ENCODE peak calls at places on chromosomes 16 and 17, in six cellular contexts. B is AG08395, U is GM13977, R is heart left ventricle, L is lung microvascular endothelial cell, C is HCEC 1CT. M is an unnamed sample.
A peak's percentile ranks its signal among the peaks of the same experiment; 100 is the strongest.

GRCh38 chr17:60641126-60641525 is 36.5 kb upstream of the BCAS3 start:
- DNase-seq in R (no peak), B (no peak), U (no peak), L (no peak), C (peak; percentile 35), M (no peak)

GRCh38 chr17:50844117-50844700 is 8.8 kb downstream of the WFIKKN2 start:
- DNase-seq in C (no peak), U (no peak), B (no peak), R (no peak), L (no peak), M (no peak)

GRCh38 chr17:30173649-30174048 is 57.0 kb downstream of the NSRP1 start:
- DNase-seq in L (no peak), U (peak; percentile 54), R (no peak), B (no peak), C (no peak), M (no peak)

GRCh38 chr16:19499006-19499405 is 22.9 kb downstream of the GDE1 start:
- DNase-seq in C (no peak), L (no peak), U (no peak), B (no peak), R (no peak), M (no peak)

GRCh38 chr17:57512258-57512657 is 232.8 kb downstream of the CCDC182 start:
- DNase-seq in R (no peak), U (no peak), L (no peak), B (no peak), C (no peak), M (no peak)

GRCh38 chr16:11877374-11877773 is 26.0 kb upstream of the RSL1D1 start:
- DNase-seq in B (no peak), C (peak; percentile 15), R (no peak), U (no peak), L (no peak), M (no peak)

GRCh38 chr17:79752175-79752574 is 21.4 kb downstream of the ENPP7 start:
- DNase-seq in R (no peak), L (no peak), C (no peak), U (no peak), B (no peak), M (no peak)

GRCh38 chr17:82070611-82071010 is 5.0 kb upstream of the DUS1L start:
- DNase-seq in R (no peak), L (no peak), C (no peak), B (no peak), U (no peak), M (no peak)

GRCh38 chr16:87145181-87146176 is 171.7 kb downstream of the C16orf95 start:
- DNase-seq in R (no peak), C (peak; percentile 95), L (peak; percentile 41), B (no peak), U (no peak), M (no peak)

GRCh38 chr16:1290860-1291575 is 18.4 kb upstream of the UBE2I start:
- DNase-seq in B (no peak), C (no peak), R (no peak), U (no peak), L (no peak), M (no peak)

GRCh38 chr16:13342675-13343074 is 441.3 kb downstream of the SHISA9 start:
- DNase-seq in L (no peak), C (no peak), U (no peak), B (no peak), R (no peak), M (no peak)

GRCh38 chr17:27466376-27466747 is 10.1 kb downstream of the KSR1 start:
- DNase-seq in C (no peak), U (no peak), B (no peak), R (no peak), L (no peak), M (no peak)

GRCh38 chr17:39484178-39484577 is 22.9 kb downstream of the CDK12 start:
- DNase-seq in B (no peak), C (no peak), R (no peak), U (peak; percentile 72), L (no peak), M (no peak)

GRCh38 chr17:39920218-39921210 is 2.1 kb upstream of the GSDMB start:
- DNase-seq in R (no peak), L (no peak), C (no peak), B (no peak), U (peak; percentile 58), M (no peak)

GRCh38 chr17:27651411-27652345 is 20.7 kb downstream of the LGALS9 start:
- DNase-seq in C (no peak), B (peak; percentile 17), L (peak; percentile 63), U (peak; percentile 39), R (peak; percentile 48), M (peak; percentile 47)

GRCh38 chr17:78387982-78388941 is 9.8 kb downstream of the PGS1 start:
- DNase-seq in C (no peak), U (peak; percentile 62), L (no peak), R (peak; percentile 55), B (no peak), M (peak; percentile 72)

GRCh38 chr17:61412860-61413653 is 13.4 kb downstream of the TBX2 start:
- DNase-seq in B (no peak), R (peak; percentile 18), L (no peak), C (no peak), U (peak; percentile 33), M (no peak)

GRCh38 chr17:50891577-50891989 is 25.4 kb upstream of the TOB1 start:
- DNase-seq in L (no peak), R (no peak), C (no peak), U (no peak), B (no peak), M (no peak)

GRCh38 chr17:32519769-32520701 is 33.2 kb downstream of the CDK5R1 start:
- DNase-seq in R (peak; percentile 39), C (peak; percentile 17), L (peak; percentile 79), B (peak; percentile 40), U (peak; percentile 61), M (no peak)

GRCh38 chr17:81239714-81240555 is 817 bp downstream of the NDUFAF8 start:
- DNase-seq in B (peak; percentile 15), R (no peak), C (no peak), U (peak; percentile 73), L (peak; percentile 36), M (no peak)

GRCh38 chr17:82751171-82751570 is 694 bp upstream of the TBCD start:
- DNase-seq in U (no peak), R (no peak), C (no peak), L (no peak), B (no peak), M (no peak)

GRCh38 chr17:42547001-42547461 is 5.7 kb upstream of the HSD17B1 start:
- DNase-seq in B (no peak), R (no peak), C (no peak), L (no peak), U (no peak), M (peak; percentile 82)

GRCh38 chr17:62627219-62627903 is at the start of gene MRC2:
- DNase-seq in R (peak; percentile 77), B (peak; percentile 70), C (peak; percentile 77), U (peak; percentile 77), L (peak; percentile 51), M (peak; percentile 91)

GRCh38 chr16:20315764-20316163 is 11.5 kb downstream of the GP2 start:
- DNase-seq in R (no peak), U (no peak), C (no peak), B (no peak), L (no peak), M (no peak)

GRCh38 chr16:15418206-15418605 is 16.2 kb upstream of the BMERB1 start:
- DNase-seq in L (no peak), B (no peak), R (no peak), U (no peak), C (no peak), M (no peak)

GRCh38 chr17:63116967-63117366 is 150.9 kb downstream of the TANC2 start:
- DNase-seq in B (no peak), R (no peak), L (peak; percentile 26), C (peak; percentile 9), U (no peak), M (no peak)

GRCh38 chr16:62254847-62255246 is 218.6 kb upstream of the CDH8 start:
- DNase-seq in C (no peak), R (no peak), B (peak; percentile 7), U (no peak), L (no peak), M (no peak)

GRCh38 chr16:89043636-89044393 is 49.8 kb upstream of the ACSF3 start:
- DNase-seq in L (no peak), R (no peak), C (no peak), B (no peak), U (no peak), M (no peak)

GRCh38 chr17:1481736-1482135 is 10.8 kb downstream of the MYO1C start:
- DNase-seq in C (no peak), B (no peak), R (no peak), U (no peak), L (no peak), M (no peak)

GRCh38 chr16:3305109-3306068 is at the start of the genes TIGD7 and ZNF75A:
- DNase-seq in U (peak; percentile 93), L (peak; percentile 93), C (peak; percentile 83), R (peak; percentile 89), B (peak; percentile 86), M (peak; percentile 94)

GRCh38 chr16:66146689-66147330 is 219.7 kb upstream of the CDH5 start:
- DNase-seq in C (no peak), L (no peak), R (no peak), U (no peak), B (no peak), M (no peak)

GRCh38 chr17:74900208-74900607 is 6.8 kb upstream of the FADS6 start:
- DNase-seq in U (no peak), C (no peak), B (no peak), L (no peak), R (no peak), M (no peak)

GRCh38 chr16:2829501-2830354 is at the start of gene ZG16B:
- DNase-seq in R (no peak), C (no peak), B (no peak), U (peak; percentile 64), L (no peak), M (no peak)

GRCh38 chr17:45896803-45897693 is 2.7 kb downstream of the MAPT start:
- DNase-seq in U (no peak), R (no peak), B (no peak), C (no peak), L (no peak), M (peak; percentile 77)

GRCh38 chr16:50696575-50697420 is 3.4 kb downstream of the NOD2 start:
- DNase-seq in C (peak; percentile 15), L (peak; percentile 94), U (peak; percentile 84), R (peak; percentile 81), B (peak; percentile 85), M (no peak)

M was measured in upper lobe of left lung.